ENCODE peak calls at places on chromosomes 12 and 14, in eight cellular contexts. M is H1; S is HCT116; D is mucosa of descending colon; I is right atrium auricular region; N is CD8-positive, alpha-beta T cell; Y is thoracic aorta; R is PC-9. B is an unnamed sample.

GRCh38 chr12:89166525-89166934 is 185.8 kb downstream of the DUSP6 start:
- DNase-seq in M (no peak), S (no peak), D (no peak), I (no peak), N (no peak), Y (no peak), R (no peak), B (no peak)

GRCh38 chr12:93710574-93710926 is 33.4 kb downstream of the CRADD start:
- DNase-seq in M (no peak), S (no peak), D (no peak), I (no peak), N (no peak), Y (no peak), R (no peak), B (no peak)

GRCh38 chr14:50082308-50082742 is 34.0 kb downstream of the VCPKMT start:
- DNase-seq in M (no peak), S (no peak), D (no peak), I (no peak), N (peak; percentile 65), Y (no peak), R (no peak), B (no peak)

GRCh38 chr14:100445436-100446088 is 122.4 kb downstream of the SLC25A47 start:
- DNase-seq in M (no peak), S (no peak), D (no peak), I (peak; percentile 36), N (no peak), Y (no peak), R (no peak), B (no peak)

GRCh38 chr12:124213606-124214347 is 81.1 kb upstream of the RFLNA start:
- DNase-seq in M (no peak), S (no peak), D (no peak), I (no peak), N (no peak), Y (no peak), R (no peak), B (no peak)

GRCh38 chr12:25583545-25583944 is 30.5 kb upstream of the LMNTD1 start:
- DNase-seq in M (peak; percentile 1), S (peak; percentile 10), D (no peak), I (peak; percentile 69), N (no peak), Y (no peak), R (no peak), B (peak; percentile 25)

GRCh38 chr12:8844665-8845064 is 22.2 kb downstream of the A2ML1 start:
- DNase-seq in M (no peak), S (no peak), D (no peak), I (no peak), N (no peak), Y (no peak), R (no peak), B (no peak)

GRCh38 chr14:53034688-53035087 is 83.8 kb upstream of the FERMT2 start:
- DNase-seq in M (no peak), S (no peak), D (no peak), I (no peak), N (no peak), Y (no peak), R (no peak), B (no peak)

GRCh38 chr12:108214486-108214885 is 85.4 kb downstream of the WSCD2 start:
- DNase-seq in M (no peak), S (no peak), D (no peak), I (no peak), N (peak; percentile 13), Y (no peak), R (no peak), B (peak; percentile 40)

GRCh38 chr12:20588057-20588456 is 107.1 kb upstream of the SLCO1C1 start:
- DNase-seq in M (no peak), S (no peak), D (no peak), I (no peak), N (no peak), Y (no peak), R (no peak), B (no peak)

GRCh38 chr14:59425322-59425945 is 39.7 kb downstream of the GPR135 start:
- DNase-seq in M (no peak), S (no peak), D (no peak), I (no peak), N (no peak), Y (no peak), R (no peak), B (no peak)

GRCh38 chr14:96979611-96980074 is 182.5 kb downstream of the VRK1 start:
- DNase-seq in M (no peak), S (no peak), D (no peak), I (no peak), N (no peak), Y (no peak), R (no peak), B (no peak)

GRCh38 chr12:1435044-1435443 is 159.3 kb downstream of the FBXL14 start:
- DNase-seq in M (no peak), S (no peak), D (no peak), I (no peak), N (no peak), Y (no peak), R (no peak), B (no peak)

DNA sequence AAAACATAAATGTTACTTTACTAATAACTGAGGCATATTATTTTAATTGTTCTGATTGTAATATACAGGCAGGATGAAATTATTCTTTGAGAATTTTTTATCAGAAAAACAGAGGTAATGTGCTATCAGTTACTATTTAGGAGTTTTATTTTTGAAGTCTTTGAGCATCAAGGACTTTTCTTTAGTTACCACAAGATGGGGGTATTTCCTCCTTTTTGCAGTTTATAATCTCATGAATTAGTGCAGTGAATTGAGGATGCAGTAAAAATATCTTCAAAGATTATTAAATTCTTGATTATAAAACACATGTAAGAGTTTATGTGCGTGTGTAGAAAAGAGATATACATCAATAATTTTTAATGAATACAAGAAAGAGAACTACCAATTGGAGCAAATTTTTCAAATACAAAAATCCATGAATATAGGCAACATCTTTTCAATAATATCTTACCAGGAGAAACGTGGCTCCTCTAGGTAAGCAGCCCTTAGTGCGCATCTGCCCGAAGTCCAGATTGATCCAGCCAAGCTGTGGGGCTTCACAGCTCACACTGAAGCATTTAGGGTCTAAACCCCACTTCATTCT is 71.6 kb downstream of the ERGIC2 start:
- DNase-seq in M (no peak), S (peak; percentile 10), D (no peak), I (no peak), N (no peak), Y (no peak), R (no peak), B (peak; percentile 18)
- TF ChIP-seq CTCF in M (no peak), S (peak; percentile 28), D (no peak), I (peak; percentile 53), N (peak; percentile 31), Y (no peak), R (peak; percentile 67), B (peak; percentile 61)

GRCh38 chr12:38151991-38152700 is 164.4 kb upstream of the ALG10B start:
- DNase-seq in M (no peak), S (no peak), D (no peak), I (peak; percentile 47), N (no peak), Y (no peak), R (no peak), B (no peak)
- H3K9me3 ChIP-seq in M (peaks cover 96% of the 10 kb centered on the region), S (no peaks in the 10 kb centered on the region), D (peaks cover 34% of the 10 kb centered on the region), I (no peaks in the 10 kb centered on the region), N (no peaks in the 10 kb centered on the region), Y (no peaks in the 10 kb centered on the region), R (peaks cover 7% of the 10 kb centered on the region), B (peaks cover 6% of the 10 kb centered on the region)

DNA sequence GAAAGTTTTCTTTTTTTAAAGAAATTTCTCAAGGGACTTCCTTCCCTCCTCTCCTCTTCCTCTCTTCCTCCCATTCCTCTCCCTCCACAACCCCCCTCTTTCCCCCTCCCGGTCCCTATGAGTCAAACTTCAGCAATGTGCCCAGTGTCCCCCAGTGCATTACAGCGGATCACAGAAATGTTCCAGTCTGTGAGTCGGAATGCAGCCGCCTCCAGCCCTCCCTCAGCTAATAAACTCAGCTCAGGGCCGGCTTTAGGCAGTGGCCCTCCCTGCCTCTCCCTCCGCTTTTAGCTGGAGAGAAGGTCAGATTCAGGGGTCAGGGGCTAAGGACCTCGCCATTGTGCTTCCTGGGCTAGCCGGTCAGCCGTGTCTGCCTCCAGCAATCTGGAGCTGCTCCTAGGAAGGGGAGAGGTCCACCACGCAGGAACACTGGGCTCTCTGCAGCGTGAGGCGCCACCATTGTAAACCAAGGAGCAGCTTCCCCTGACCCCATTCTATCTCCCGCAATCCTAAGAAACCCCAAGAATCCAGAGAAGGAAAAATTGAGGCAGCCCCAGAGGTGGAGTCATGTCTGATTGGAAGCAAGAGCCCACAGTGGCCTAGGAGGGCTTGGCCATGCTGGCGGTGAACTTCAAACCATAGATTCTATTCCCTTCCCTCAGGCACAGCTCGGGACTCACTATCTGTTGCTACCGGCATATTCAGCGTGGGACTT is 1.1 kb upstream of the HDAC7 start:
- DNase-seq in M (no peak), S (peak; percentile 62), D (peak; percentile 74), I (peak; percentile 96), N (no peak), Y (peak; percentile 89), R (peak; percentile 92), B (peak; percentile 94)
- H3K4me3 ChIP-seq in M (peak overlapping the region; percentile 66), S (peak overlapping the region; percentile 70), D (peak overlapping the region; percentile 68), I (peak overlapping the region; percentile 77), N (peak overlapping the region; percentile 71), Y (peak overlapping the region; percentile 90), R (peak overlapping the region; percentile 95), B (peak overlapping the region; percentile 70)

DNA sequence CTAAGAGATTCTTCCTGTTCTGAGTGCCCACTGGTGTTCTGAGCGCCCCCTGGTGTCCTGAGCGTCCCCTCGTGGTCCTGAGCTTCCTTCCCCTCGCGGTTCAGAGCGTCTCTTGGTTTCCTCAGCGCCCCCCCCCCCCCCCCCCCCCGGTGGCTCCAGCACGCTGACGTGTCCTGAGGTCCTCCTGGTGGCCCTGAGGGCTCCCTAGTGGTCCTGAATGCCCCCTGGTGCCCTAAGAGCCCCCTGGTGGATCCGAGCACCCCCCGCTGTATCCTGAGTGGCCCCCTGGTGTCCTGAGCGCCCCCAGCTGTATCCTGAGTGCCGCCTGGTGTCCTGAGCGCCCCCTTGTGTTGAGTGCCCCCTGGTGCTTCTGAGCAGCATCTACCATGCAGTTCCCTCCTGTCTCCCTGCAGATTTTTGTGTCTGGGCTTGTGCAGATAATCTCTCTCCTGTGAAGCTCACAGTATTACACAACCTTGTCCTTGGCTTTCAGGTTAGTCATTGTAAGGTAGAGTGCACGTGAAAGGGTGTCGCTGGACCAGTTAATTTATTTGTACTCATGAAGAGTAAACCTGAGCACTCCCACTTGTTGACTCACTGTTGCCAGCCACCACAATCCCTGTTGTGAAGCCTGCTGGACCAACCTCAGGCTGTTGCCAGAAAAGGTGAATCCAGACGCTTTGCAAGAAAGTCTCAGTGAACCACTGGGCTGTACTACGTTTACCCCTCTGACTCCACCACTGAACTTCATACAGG is 1168.4 kb downstream of the TMEM121 start:
- DNase-seq in M (no peak), S (no peak), D (peak; percentile 71), I (no peak), N (peak; percentile 71), Y (no peak), R (no peak), B (peak; percentile 47)
- TF ChIP-seq CTCF in M (no peak), S (no peak), D (no peak), I (peak; percentile 26), N (peak; percentile 76), Y (no peak), R (peak; percentile 29), B (peak; percentile 58)

GRCh38 chr14:76311410-76311758 is 64.6 kb upstream of the ESRRB start:
- DNase-seq in M (no peak), S (no peak), D (no peak), I (no peak), N (no peak), Y (no peak), R (no peak), B (no peak)
- H3K9me3 ChIP-seq in M (no peaks in the 10 kb centered on the region), S (no peaks in the 10 kb centered on the region), D (no peaks in the 10 kb centered on the region), I (no peaks in the 10 kb centered on the region), N (no peaks in the 10 kb centered on the region), Y (no peaks in the 10 kb centered on the region), R (no peaks in the 10 kb centered on the region), B (no peaks in the 10 kb centered on the region)

GRCh38 chr12:5177096-5177495 is 133.4 kb downstream of the KCNA5 start:
- DNase-seq in M (no peak), S (no peak), D (no peak), I (no peak), N (no peak), Y (no peak), R (no peak), B (no peak)
- H3K4me3 ChIP-seq in M (no peak overlapping the region), S (no peak overlapping the region), D (no peak overlapping the region), I (no peak overlapping the region), N (no peak overlapping the region), Y (no peak overlapping the region), R (no peak overlapping the region), B (no peak overlapping the region)